ENCODE peak calls at places on chromosome 12, in five cellular contexts. J is AG04449, H is right lobe of liver, A is brain microvascular endothelial cell, W is AG09309. B is an unnamed sample.
A peak's percentile ranks its signal among the peaks of the same experiment; 100 is the strongest.

GRCh38 chr12:66103011-66103913 is 27.3 kb downstream of the LLPH start:
- DNase-seq in W (no peak), H (no peak), J (no peak), A (no peak), B (no peak)

GRCh38 chr12:128920468-128920867 is 67.2 kb downstream of the GLT1D1 start:
- DNase-seq in H (peak; percentile 66), A (peak; percentile 4), J (no peak), W (no peak), B (no peak)

GRCh38 chr12:130478786-130479185 is 141.1 kb downstream of the PIWIL1 start:
- DNase-seq in W (no peak), H (no peak), J (no peak), A (no peak), B (no peak)

GRCh38 chr12:129241852-129242251 is 388.6 kb downstream of the GLT1D1 start:
- DNase-seq in H (no peak), A (no peak), J (no peak), W (no peak), B (no peak)

GRCh38 chr12:128592345-128592744 is 231.4 kb downstream of the SLC15A4 start:
- DNase-seq in J (no peak), H (no peak), A (no peak), W (no peak), B (no peak)

GRCh38 chr12:26121841-26122680 is 2.8 kb downstream of the BHLHE41 start:
- DNase-seq in J (no peak), W (no peak), H (no peak), A (no peak), B (no peak)

GRCh38 chr12:44247588-44247987 is 411.7 kb downstream of the TMEM117 start:
- DNase-seq in H (no peak), A (no peak), W (no peak), J (no peak), B (no peak)

GRCh38 chr12:39199371-39199770 is 243.5 kb downstream of the KIF21A start:
- DNase-seq in W (no peak), H (no peak), A (no peak), J (no peak), B (no peak)

GRCh38 chr12:99453831-99454538 is 193.6 kb upstream of the GARIN6 start:
- DNase-seq in J (no peak), H (no peak), A (peak; percentile 0), W (no peak), B (no peak)

GRCh38 chr12:27541031-27541719 is 17.2 kb downstream of the PPFIBP1 start:
- DNase-seq in H (no peak), J (no peak), A (no peak), W (no peak), B (no peak)

GRCh38 chr12:46663297-46663696 is 162.5 kb downstream of the SLC38A4 start:
- DNase-seq in W (no peak), H (no peak), J (no peak), A (no peak), B (no peak)

GRCh38 chr12:14871247-14871646 is 14.4 kb downstream of the MGP start:
- DNase-seq in W (no peak), H (no peak), A (no peak), J (no peak), B (no peak)

GRCh38 chr12:92942905-92943304 is 13.8 kb upstream of the EEA1 start:
- DNase-seq in A (peak; percentile 35), W (peak; percentile 79), J (no peak), H (no peak), B (no peak)

GRCh38 chr12:114141916-114142564 is 175.9 kb upstream of the RBM19 start:
- DNase-seq in W (no peak), H (no peak), J (no peak), A (no peak), B (no peak)

GRCh38 chr12:107514887-107515445 is 170.6 kb upstream of the PWP1 start:
- DNase-seq in W (peak; percentile 31), A (no peak), H (no peak), J (no peak), B (no peak)

GRCh38 chr12:4194661-4195060 is 78.9 kb upstream of the CCND2 start:
- DNase-seq in A (no peak), H (no peak), J (no peak), W (no peak), B (no peak)

GRCh38 chr12:77995436-77996167 is 164.9 kb downstream of the NAV3 start:
- DNase-seq in J (peak; percentile 9), W (peak; percentile 51), A (peak; percentile 76), H (no peak), B (no peak)

GRCh38 chr12:92034858-92035401 is 110.7 kb downstream of the BTG1 start:
- DNase-seq in J (no peak), H (peak; percentile 65), A (peak; percentile 56), W (peak; percentile 14), B (no peak)

GRCh38 chr12:116172224-116172849 is 105.2 kb downstream of the MED13L start:
- DNase-seq in A (no peak), J (no peak), W (no peak), H (no peak), B (no peak)

GRCh38 chr12:129696952-129697351 is 206.9 kb downstream of the TMEM132D start:
- DNase-seq in W (no peak), J (no peak), H (no peak), A (peak; percentile 88), B (no peak)

GRCh38 chr12:75979181-75979580 is 52.4 kb downstream of the PHLDA1 start:
- DNase-seq in A (peak; percentile 49), J (no peak), W (no peak), H (no peak), B (no peak)

DNA sequence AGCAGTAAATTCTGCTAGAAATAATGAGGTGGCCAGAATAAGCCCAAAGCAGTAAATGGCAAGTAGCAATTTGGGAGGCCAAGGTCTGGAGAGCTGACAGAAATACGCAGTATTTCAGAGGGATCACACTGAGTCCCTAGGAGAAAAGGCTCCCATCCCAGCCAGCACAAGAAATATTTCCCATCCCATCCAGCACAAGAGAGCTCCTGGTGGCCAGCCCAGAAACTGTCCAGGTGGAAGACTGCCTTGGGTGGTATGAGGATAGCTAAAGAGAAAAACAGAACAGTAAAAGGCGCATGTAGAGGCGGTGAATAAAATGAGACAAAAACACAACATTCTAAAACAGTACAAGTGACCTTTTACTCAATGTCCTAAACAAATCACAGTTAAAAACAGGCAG is 120.7 kb downstream of the HECTD4 start:
- DNase-seq in H (no peak), A (no peak), J (no peak), W (no peak), B (no peak)
- TF ChIP-seq CTCF in H (no peak), A (peak; percentile 66), J (peak; percentile 21), W (peak; percentile 14), B (peak; percentile 40)

GRCh38 chr12:131836193-131836592 is 8.0 kb downstream of the MMP17 start:
- DNase-seq in J (no peak), A (no peak), H (no peak), W (no peak), B (no peak)
- TF ChIP-seq CTCF in J (peak; percentile 37), A (peak; percentile 59), H (peak; percentile 35), W (peak; percentile 41), B (peak; percentile 76)

GRCh38 chr12:121030576-121031212 is 8.4 kb downstream of the OASL start:
- DNase-seq in A (no peak), J (no peak), H (no peak), W (no peak), B (no peak)

GRCh38 chr12:121022713-121023112 is 6.4 kb upstream of the C12orf43 start:
- DNase-seq in A (no peak), J (no peak), H (no peak), W (no peak), B (no peak)

GRCh38 chr12:121025442-121026226 is 9.3 kb upstream of the C12orf43 start:
- DNase-seq in W (no peak), J (no peak), A (no peak), H (peak; percentile 92), B (no peak)

GRCh38 chr12:121023799-121024198 is 7.5 kb upstream of the C12orf43 start:
- DNase-seq in J (no peak), W (no peak), H (no peak), A (no peak), B (no peak)

DNA sequence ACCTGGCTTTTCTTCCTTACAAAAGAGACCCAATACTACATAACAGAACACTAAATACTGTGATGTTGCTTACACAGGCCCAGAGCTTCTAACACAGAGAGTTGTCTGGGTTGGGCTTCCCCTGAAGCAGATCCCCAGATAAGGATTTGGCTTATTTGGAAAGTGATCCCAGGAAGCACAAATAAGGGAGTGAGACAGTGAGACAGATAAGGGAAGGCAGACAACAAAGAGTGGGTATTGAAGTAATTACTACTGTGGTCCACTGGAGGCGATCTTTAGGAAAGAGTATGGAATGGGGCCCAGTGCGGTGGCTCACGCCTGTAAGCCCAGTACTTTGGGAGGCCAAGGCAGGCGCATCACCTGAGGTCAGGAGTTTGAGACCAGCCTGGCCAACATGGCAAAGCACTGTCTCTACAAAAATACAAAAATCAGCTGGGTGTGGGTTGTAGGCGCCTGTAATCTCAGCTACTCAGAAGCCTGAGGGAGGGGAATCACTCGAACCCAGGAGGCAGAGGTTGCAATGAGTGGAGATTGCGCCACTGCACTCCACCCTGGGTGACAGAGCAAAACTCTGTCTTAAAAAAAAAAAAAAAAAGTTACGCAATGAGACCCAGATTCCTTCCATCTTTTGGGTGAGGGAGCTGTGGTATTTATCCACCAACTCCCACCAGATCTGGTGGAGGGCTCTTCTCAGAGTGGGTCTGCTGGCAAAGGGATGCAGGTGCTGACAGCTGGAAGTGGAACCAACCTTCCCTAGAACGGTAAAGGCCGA is 10.2 kb upstream of the C12orf43 start:
- DNase-seq in J (no peak), H (no peak), W (no peak), A (no peak), B (no peak)
- TF ChIP-seq CTCF in J (no peak), H (no peak), W (peak; percentile 22), A (peak; percentile 13), B (peak; percentile 12)

DNA sequence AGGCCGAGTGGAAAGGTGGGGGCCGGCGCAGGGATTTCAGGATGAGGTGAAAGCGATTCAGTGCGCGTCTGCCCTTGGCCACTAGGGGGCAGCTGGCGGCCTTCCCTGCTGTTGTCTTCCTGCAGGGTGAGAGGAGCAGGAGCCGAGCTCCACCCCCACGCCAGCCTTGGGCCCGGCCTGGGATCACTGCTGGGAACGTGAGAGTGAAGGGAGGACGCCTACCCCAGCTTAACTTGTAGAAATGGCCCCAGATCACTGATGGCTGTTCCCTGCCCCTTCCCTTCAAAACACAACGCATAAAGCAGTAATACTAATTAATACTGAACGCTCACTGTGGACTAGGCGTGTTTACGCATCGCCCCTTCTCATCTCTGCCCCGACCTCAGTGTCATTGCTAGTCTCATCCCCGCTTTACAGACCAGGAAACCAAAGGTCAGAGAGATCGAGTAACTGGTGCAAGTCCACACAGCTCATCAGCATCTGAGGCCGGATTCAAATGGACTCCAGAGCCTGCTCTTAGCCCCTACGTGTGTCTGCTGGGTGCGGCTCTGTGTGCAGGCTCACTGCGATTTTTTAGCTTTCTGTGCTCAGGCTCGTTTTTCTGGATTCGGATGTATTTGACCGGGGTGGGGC is 24.3 kb downstream of the MVK start:
- DNase-seq in J (peak; percentile 7), A (peak; percentile 76), W (peak; percentile 29), H (peak; percentile 91), B (no peak)
- TF ChIP-seq CTCF in J (peak; percentile 97), A (peak; percentile 99), W (peak; percentile 97), H (peak; percentile 98), B (peak; percentile 98)

B was measured in chondrocyte.